ENCODE peak calls at places on chromosomes 6 and 20, in seven cellular contexts. Z is mesenchymal stem cell, H is H9, A is IMR-90, X is mesendoderm, Q is trophoblast cell, G is H1. S is an unnamed sample.

GRCh38 chr6:106170030-106170791 is 84.1 kb downstream of the PRDM1 start:
- DNase-seq in Z (no peak), H (no peak), A (no peak), X (no peak), Q (no peak), G (no peak), S (no peak)

GRCh38 chr6:19804362-19805145 is 32.6 kb upstream of the ID4 start:
- DNase-seq in Z (peak; percentile 98), H (peak; percentile 96), A (peak; percentile 96), X (peak; percentile 98), Q (peak; percentile 98), G (peak; percentile 93), S (peak; percentile 93)

GRCh38 chr6:131013495-131013894 is 49.5 kb downstream of the EPB41L2 start:
- DNase-seq in Z (peak; percentile 76), H (no peak), A (peak; percentile 88), X (no peak), Q (no peak), G (no peak), S (no peak)

GRCh38 chr6:27297857-27298730 is 14.0 kb downstream of the POM121L2 start:
- DNase-seq in Z (peak; percentile 51), H (peak; percentile 76), A (peak; percentile 51), X (peak; percentile 89), Q (peak; percentile 52), G (peak; percentile 89), S (no peak)

GRCh38 chr20:46699651-46700359 is 9.6 kb upstream of the SLC2A10 start:
- DNase-seq in Z (peak; percentile 57), H (no peak), A (peak; percentile 52), X (peak; percentile 64), Q (peak; percentile 82), G (no peak), S (no peak)

GRCh38 chr6:52570291-52570700 is 6.6 kb downstream of the TRAM2 start:
- DNase-seq in Z (no peak), H (no peak), A (no peak), X (no peak), Q (no peak), G (no peak), S (no peak)

GRCh38 chr6:42278131-42278853 is 60.6 kb upstream of the MRPS10 start:
- DNase-seq in Z (no peak), H (no peak), A (no peak), X (no peak), Q (no peak), G (no peak), S (no peak)

GRCh38 chr20:25676164-25676809 is 20.4 kb downstream of the ZNF337 start:
- DNase-seq in Z (peak; percentile 59), H (no peak), A (peak; percentile 82), X (no peak), Q (peak; percentile 69), G (no peak), S (no peak)

GRCh38 chr20:57329608-57330221 is at the start of gene SPO11:
- DNase-seq in Z (no peak), H (peak; percentile 75), A (no peak), X (peak; percentile 45), Q (peak; percentile 74), G (peak; percentile 78), S (no peak)

GRCh38 chr6:13250703-13251102 is 77.6 kb downstream of the TBC1D7 start:
- DNase-seq in Z (peak; percentile 32), H (no peak), A (no peak), X (no peak), Q (peak; percentile 86), G (no peak), S (no peak)

GRCh38 chr6:31161216-31162126 is 3.1 kb downstream of the TCF19 start:
- DNase-seq in Z (no peak), H (no peak), A (no peak), X (no peak), Q (no peak), G (no peak), S (no peak)

GRCh38 chr6:151209071-151209831 is 30.5 kb upstream of the AKAP12 start:
- DNase-seq in Z (peak; percentile 22), H (no peak), A (peak; percentile 20), X (no peak), Q (no peak), G (no peak), S (no peak)

GRCh38 chr6:130760006-130760405 is 67.2 kb upstream of the SMLR1 start:
- DNase-seq in Z (peak; percentile 70), H (peak; percentile 62), A (peak; percentile 61), X (peak; percentile 83), Q (peak; percentile 75), G (peak; percentile 49), S (peak; percentile 20)

GRCh38 chr6:30685157-30685976 is 1.1 kb downstream of the PPP1R18 start:
- DNase-seq in Z (peak; percentile 63), H (no peak), A (no peak), X (peak; percentile 49), Q (no peak), G (no peak), S (no peak)

GRCh38 chr20:57831326-57831991 is 121.6 kb upstream of the PMEPA1 start:
- DNase-seq in Z (no peak), H (no peak), A (no peak), X (no peak), Q (no peak), G (peak; percentile 26), S (no peak)

GRCh38 chr20:59848182-59848581 is 85.3 kb downstream of the SYCP2 start:
- DNase-seq in Z (no peak), H (no peak), A (no peak), X (no peak), Q (no peak), G (no peak), S (no peak)

GRCh38 chr6:113873043-113873667 is 16.0 kb downstream of the MARCKS start:
- DNase-seq in Z (no peak), H (no peak), A (no peak), X (no peak), Q (peak; percentile 14), G (no peak), S (no peak)

GRCh38 chr6:32583527-32583898 is 6.1 kb downstream of the HLA-DRB1 start:
- DNase-seq in Z (no peak), H (no peak), A (no peak), X (peak; percentile 1), Q (no peak), G (no peak), S (no peak)
- H3K4ac ChIP-seq in Z (no peak overlapping the region), H (no peak overlapping the region), A (no peak overlapping the region), X (no peak overlapping the region), Q (no peak overlapping the region), G (no peak overlapping the region), S (no peak overlapping the region)

GRCh38 chr6:4101298-4101697 is 22.4 kb upstream of the FAM217A start:
- DNase-seq in Z (no peak), H (no peak), A (no peak), X (no peak), Q (no peak), G (no peak), S (no peak)

GRCh38 chr6:4105980-4106536 is 27.1 kb upstream of the FAM217A start:
- DNase-seq in Z (no peak), H (no peak), A (no peak), X (no peak), Q (peak; percentile 12), G (no peak), S (no peak)

GRCh38 chr6:4102687-4103244 is 23.8 kb upstream of the FAM217A start:
- DNase-seq in Z (no peak), H (no peak), A (no peak), X (no peak), Q (no peak), G (no peak), S (no peak)

GRCh38 chr6:4100655-4101054 is 21.7 kb upstream of the FAM217A start:
- DNase-seq in Z (no peak), H (no peak), A (no peak), X (no peak), Q (no peak), G (no peak), S (no peak)

DNA sequence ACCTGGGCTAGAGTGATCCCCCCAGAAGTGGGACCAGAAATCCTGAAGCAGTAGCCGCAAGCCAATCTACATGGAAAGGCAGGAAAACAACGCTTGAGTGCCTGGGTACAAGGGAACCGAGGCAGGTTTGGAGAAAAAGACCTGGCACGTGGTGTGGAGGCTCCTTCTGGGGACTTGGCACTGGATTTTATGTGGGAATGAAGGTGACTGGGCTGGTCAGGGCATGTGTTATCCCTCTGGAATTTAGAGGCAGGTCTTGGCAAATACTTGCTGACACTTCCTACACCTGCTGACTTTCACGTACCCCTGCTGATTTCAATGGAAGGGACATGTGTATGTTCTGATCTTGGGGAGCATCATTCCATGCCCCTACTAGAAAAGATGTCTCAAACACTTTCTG is 25.0 kb upstream of the FAM217A start:
- DNase-seq in Z (no peak), H (no peak), A (no peak), X (peak; percentile 43), Q (peak; percentile 59), G (no peak), S (no peak)
- H3K27ac ChIP-seq in Z (no peak overlapping the region), H (no peak overlapping the region), A (no peak overlapping the region), X (no peak overlapping the region), Q (no peak overlapping the region), G (no peak overlapping the region), S (no peak overlapping the region)

GRCh38 chr6:46130665-46131064 is 876 bp downstream of the ENPP4 start:
- DNase-seq in Z (no peak), H (no peak), A (no peak), X (peak; percentile 1), Q (peak; percentile 24), G (no peak), S (no peak)

GRCh38 chr6:46129634-46130505 is at the start of gene ENPP4:
- DNase-seq in Z (peak; percentile 60), H (peak; percentile 96), A (peak; percentile 23), X (peak; percentile 95), Q (peak; percentile 95), G (peak; percentile 95), S (peak; percentile 97)

GRCh38 chr6:46129301-46129633 is 522 bp upstream of the ENPP4 start:
- DNase-seq in Z (no peak), H (no peak), A (no peak), X (no peak), Q (peak; percentile 56), G (no peak), S (no peak)

GRCh38 chr6:46134216-46134615 is 4.4 kb downstream of the ENPP4 start:
- DNase-seq in Z (no peak), H (no peak), A (no peak), X (peak; percentile 1), Q (no peak), G (no peak), S (peak; percentile 15)

GRCh38 chr6:46128476-46128875 is 1.3 kb upstream of the ENPP4 start:
- DNase-seq in Z (no peak), H (no peak), A (no peak), X (no peak), Q (no peak), G (no peak), S (no peak)
- H3K9ac ChIP-seq in Z (no peak overlapping the region), H (no peak overlapping the region), A (no peak overlapping the region), X (no peak overlapping the region), Q (no peak overlapping the region), G (no peak overlapping the region), S (no peak overlapping the region)

GRCh38 chr20:19976595-19977372 is 40.4 kb upstream of the NAA20 start:
- DNase-seq in Z (peak; percentile 80), H (no peak), A (peak; percentile 83), X (peak; percentile 95), Q (no peak), G (peak; percentile 47), S (no peak)

GRCh38 chr20:19975901-19976300 is 41.3 kb upstream of the NAA20 start:
- DNase-seq in Z (no peak), H (no peak), A (no peak), X (no peak), Q (no peak), G (no peak), S (no peak)

GRCh38 chr20:19975436-19975799 is 41.7 kb upstream of the NAA20 start:
- DNase-seq in Z (no peak), H (no peak), A (peak; percentile 54), X (no peak), Q (no peak), G (peak; percentile 37), S (no peak)

GRCh38 chr20:19978511-19979210 is 38.5 kb upstream of the NAA20 start:
- DNase-seq in Z (no peak), H (no peak), A (no peak), X (no peak), Q (no peak), G (no peak), S (no peak)

GRCh38 chr20:19977373-19977770 is 39.8 kb upstream of the NAA20 start:
- DNase-seq in Z (no peak), H (no peak), A (no peak), X (no peak), Q (no peak), G (no peak), S (no peak)
- H3K4ac ChIP-seq in Z (peak overlapping the region; percentile 52), H (no peak overlapping the region), A (peak overlapping the region; percentile 95), X (peak overlapping the region; percentile 5), Q (peak overlapping the region; percentile 82), G (no peak overlapping the region), S (no peak overlapping the region)